ENCODE peak calls at places on chromosomes 2 and 18, in four cellular contexts. C is K562, A is endothelial cell of umbilical vein, O is GM12878. E is an unnamed sample.

GRCh38 chr2:102806250-102806837 is 44.5 kb downstream of the TMEM182 start:
- DNase-seq in A (peak), O (no peak), C (peak), E (peak)

GRCh38 chr2:119293900-119294299 is 70.3 kb downstream of the STEAP3 start:
- DNase-seq in O (no peak), A (no peak), C (no peak), E (no peak)

GRCh38 chr2:212013656-212014055 is 524.9 kb downstream of the ERBB4 start:
- DNase-seq in A (no peak), C (no peak), O (no peak), E (peak)

GRCh38 chr2:216777637-216778273 is 82.1 kb downstream of the TNP1 start:
- DNase-seq in C (peak), A (peak), O (peak), E (peak)

GRCh38 chr2:208827109-208827508 is 420.5 kb downstream of the PTH2R start:
- DNase-seq in A (no peak), C (no peak), O (no peak), E (no peak)

GRCh38 chr2:10448208-10448645 is at the start of gene ODC1:
- DNase-seq in C (peak), A (peak), O (peak), E (peak)

GRCh38 chr2:174635747-174636399 is 38.3 kb upstream of the WIPF1 start:
- DNase-seq in C (no peak), O (no peak), A (no peak), E (peak)

GRCh38 chr2:223311889-223312288 is 259.9 kb downstream of the KCNE4 start:
- DNase-seq in A (no peak), C (no peak), O (no peak), E (no peak)

GRCh38 chr2:134384131-134384530 is 130.3 kb downstream of the MGAT5 start:
- DNase-seq in O (no peak), A (no peak), C (no peak), E (no peak)

GRCh38 chr18:48979944-48980890 is 29.5 kb upstream of the SMAD7 start:
- DNase-seq in A (no peak), C (peak), O (no peak), E (peak)

GRCh38 chr2:218814540-218815243 is 16.9 kb downstream of the PRKAG3 start:
- DNase-seq in O (no peak), C (no peak), A (no peak), E (no peak)

GRCh38 chr2:157438907-157439791 is 4.7 kb downstream of the CYTIP start:
- DNase-seq in O (no peak), C (no peak), A (no peak), E (no peak)

GRCh38 chr18:62081248-62081647 is 105.6 kb downstream of the PIGN start:
- DNase-seq in A (peak), C (no peak), O (no peak), E (no peak)

GRCh38 chr2:234334146-234334545 is 162.7 kb downstream of the ARL4C start:
- DNase-seq in O (no peak), A (no peak), C (no peak), E (no peak)

GRCh38 chr2:240997856-240998705 is at the start of gene SNED1:
- DNase-seq in A (peak), O (no peak), C (peak), E (peak)

GRCh38 chr2:1400943-1401735 is 12.1 kb upstream of the TPO start:
- DNase-seq in A (no peak), O (no peak), C (no peak), E (no peak)

GRCh38 chr2:31335921-31336570 is 78.5 kb downstream of the XDH start:
- DNase-seq in A (no peak), C (no peak), O (no peak), E (peak)

GRCh38 chr2:112924855-112925254 is 13.9 kb downstream of the IL37 start:
- DNase-seq in A (no peak), O (no peak), C (no peak), E (no peak)

GRCh38 chr2:138170495-138170894 is 206.2 kb downstream of the HNMT start:
- DNase-seq in C (no peak), O (no peak), A (no peak), E (no peak)

GRCh38 chr18:30265190-30265589 is 777.4 kb downstream of the DSC3 start:
- DNase-seq in O (no peak), C (no peak), A (no peak), E (no peak)

GRCh38 chr2:228853151-228853550 is 417.9 kb downstream of the PID1 start:
- DNase-seq in C (no peak), A (no peak), O (no peak), E (no peak)
- TF ChIP-seq FOS in C (no peak), A (no peak), O (no peak), E (no peak)

GRCh38 chr2:148534416-148535205 is 109.9 kb upstream of the EPC2 start:
- DNase-seq in C (no peak), A (no peak), O (no peak), E (no peak)
- TF ChIP-seq FOS in C (no peak), A (no peak), O (no peak), E (no peak)

GRCh38 chr2:239387811-239388210 is 13.0 kb downstream of the HDAC4 start:
- DNase-seq in O (no peak), A (no peak), C (no peak), E (no peak)
- TF ChIP-seq FOS in O (no peak), A (no peak), C (no peak), E (no peak)

GRCh38 chr2:142734231-142734630 is 143.2 kb upstream of the KYNU start:
- DNase-seq in A (no peak), O (no peak), C (no peak), E (no peak)

GRCh38 chr2:142734770-142735169 is 142.7 kb upstream of the KYNU start:
- DNase-seq in A (no peak), O (no peak), C (no peak), E (no peak)
- TF ChIP-seq FOS in A (no peak), O (no peak), C (no peak), E (no peak)

E was measured in IMR-90.